ENCODE peak calls at places on chromosomes 13 and 19, in ten cellular contexts. R, L, U, V, Q, I, M, Z, J and B are unnamed samples.

GRCh38 chr19:15129856-15130580 is 22.8 kb downstream of the SYDE1 start:
- DNase-seq in R (no peak), L (no peak), U (no peak), V (no peak), Q (no peak), I (peak; percentile 9), M (no peak), Z (no peak), J (no peak), B (no peak)

GRCh38 chr13:38636106-38636505 is 50.8 kb upstream of the FREM2 start:
- DNase-seq in R (no peak), L (no peak), U (no peak), V (no peak), Q (no peak), I (no peak), M (no peak), Z (no peak), J (no peak), B (no peak)

GRCh38 chr13:111567637-111568036 is 247.2 kb downstream of the TEX29 start:
- DNase-seq in R (no peak), L (no peak), U (no peak), V (no peak), Q (no peak), I (no peak), M (no peak), Z (no peak), J (no peak), B (no peak)

GRCh38 chr13:39585219-39585618 is 17.8 kb downstream of the LHFPL6 start:
- DNase-seq in R (no peak), L (no peak), U (no peak), V (no peak), Q (no peak), I (no peak), M (no peak), Z (no peak), J (no peak), B (no peak)

GRCh38 chr13:45042539-45042938 is 53.2 kb downstream of the GPALPP1 start:
- DNase-seq in R (no peak), L (no peak), U (no peak), V (no peak), Q (peak; percentile 60), I (no peak), M (no peak), Z (no peak), J (no peak), B (no peak)

GRCh38 chr13:27928353-27928804 is 8.6 kb downstream of the PDX1 start:
- DNase-seq in R (no peak), L (no peak), U (no peak), V (no peak), Q (no peak), I (no peak), M (no peak), Z (no peak), J (no peak), B (no peak)

GRCh38 chr13:114314074-114314912 is at the start of gene CHAMP1:
- DNase-seq in R (peak; percentile 98), L (peak; percentile 95), U (peak; percentile 72), V (peak; percentile 87), Q (peak; percentile 96), I (peak; percentile 87), M (peak; percentile 75), Z (peak; percentile 82), J (peak; percentile 92), B (peak; percentile 89)

GRCh38 chr19:9711815-9712214 is 36.9 kb upstream of the ZNF562 start:
- DNase-seq in R (no peak), L (no peak), U (no peak), V (no peak), Q (no peak), I (no peak), M (no peak), Z (no peak), J (no peak), B (no peak)

GRCh38 chr13:42807866-42808265 is 26.5 kb downstream of the FAM216B start:
- DNase-seq in R (no peak), L (no peak), U (no peak), V (no peak), Q (peak; percentile 61), I (no peak), M (no peak), Z (no peak), J (no peak), B (no peak)

GRCh38 chr19:58055483-58055874 is 3.6 kb upstream of the ZNF135 start:
- DNase-seq in R (peak; percentile 80), L (no peak), U (no peak), V (no peak), Q (no peak), I (no peak), M (no peak), Z (no peak), J (no peak), B (no peak)

GRCh38 chr13:24110011-24110410 is 50.5 kb upstream of the SPATA13 start:
- DNase-seq in R (no peak), L (peak; percentile 50), U (no peak), V (no peak), Q (no peak), I (no peak), M (no peak), Z (no peak), J (no peak), B (no peak)

GRCh38 chr13:112814905-112815585 is 125.2 kb downstream of the ATP11A start:
- DNase-seq in R (no peak), L (no peak), U (no peak), V (no peak), Q (peak; percentile 6), I (no peak), M (no peak), Z (no peak), J (peak; percentile 6), B (no peak)

GRCh38 chr13:41334810-41335209 is 23.7 kb downstream of the NAA16 start:
- DNase-seq in R (no peak), L (no peak), U (no peak), V (no peak), Q (no peak), I (no peak), M (no peak), Z (no peak), J (no peak), B (no peak)

GRCh38 chr19:10095948-10096614 is 6.4 kb downstream of the ANGPTL6 start:
- DNase-seq in R (peak; percentile 98), L (peak; percentile 73), U (peak; percentile 84), V (peak; percentile 92), Q (peak; percentile 75), I (peak; percentile 84), M (peak; percentile 75), Z (peak; percentile 84), J (peak; percentile 72), B (peak; percentile 98)

GRCh38 chr19:17441241-17442135 is 7.0 kb downstream of the TMEM221 start:
- DNase-seq in R (peak; percentile 38), L (peak; percentile 11), U (no peak), V (no peak), Q (peak; percentile 52), I (no peak), M (no peak), Z (no peak), J (no peak), B (peak; percentile 28)

GRCh38 chr13:67740871-67741475 is 510.8 kb upstream of the PCDH9 start:
- DNase-seq in R (no peak), L (no peak), U (no peak), V (no peak), Q (no peak), I (no peak), M (no peak), Z (no peak), J (no peak), B (no peak)

GRCh38 chr19:55080121-55080914 is 4.6 kb downstream of the EPS8L1 start:
- DNase-seq in R (peak; percentile 82), L (peak; percentile 64), U (peak; percentile 14), V (peak; percentile 52), Q (peak; percentile 57), I (peak; percentile 31), M (no peak), Z (peak; percentile 35), J (no peak), B (peak; percentile 82)

GRCh38 chr19:46191972-46192371 is 37.6 kb upstream of the IGFL1 start:
- DNase-seq in R (no peak), L (no peak), U (no peak), V (no peak), Q (no peak), I (no peak), M (no peak), Z (no peak), J (no peak), B (no peak)